ENCODE peak calls at places on chromosomes 12 and 14, in seven cellular contexts. H is substantia nigra; M is hepatocyte; D is CD8-positive, alpha-beta T cell; P is aorta; E is globus pallidus; O is NCI-H774. Z is an unnamed sample.

GRCh38 chr12:20125259-20125919 is 242.9 kb upstream of the PDE3A start:
- DNase-seq in H (no peak), M (no peak), D (no peak), P (no peak), E (no peak), O (no peak), Z (no peak)

GRCh38 chr14:95895720-95896119 is 19.1 kb downstream of the TUNAR start:
- DNase-seq in H (no peak), M (peak; percentile 56), D (no peak), P (no peak), E (no peak), O (no peak), Z (no peak)

GRCh38 chr12:6782903-6783571 is 6.3 kb upstream of the CD4 start:
- DNase-seq in H (no peak), M (no peak), D (no peak), P (no peak), E (no peak), O (no peak), Z (no peak)

GRCh38 chr14:68379510-68380303 is 413.2 kb downstream of the ZFP36L1 start:
- DNase-seq in H (no peak), M (no peak), D (no peak), P (no peak), E (no peak), O (no peak), Z (no peak)

GRCh38 chr12:115932073-115932472 is 345.4 kb downstream of the MED13L start:
- DNase-seq in H (no peak), M (no peak), D (no peak), P (no peak), E (no peak), O (no peak), Z (no peak)

GRCh38 chr14:51901475-51902024 is 41.1 kb downstream of the GNG2 start:
- DNase-seq in H (no peak), M (no peak), D (no peak), P (no peak), E (no peak), O (no peak), Z (no peak)

GRCh38 chr12:132936163-132936562 is 19.9 kb downstream of the ZNF605 start:
- DNase-seq in H (no peak), M (no peak), D (no peak), P (no peak), E (no peak), O (no peak), Z (no peak)

GRCh38 chr12:49413796-49414195 is 46.5 kb downstream of the SPATS2 start:
- DNase-seq in H (no peak), M (no peak), D (no peak), P (no peak), E (no peak), O (no peak), Z (no peak)

GRCh38 chr12:77488041-77488620 is 342.6 kb upstream of the NAV3 start:
- DNase-seq in H (no peak), M (no peak), D (no peak), P (no peak), E (no peak), O (no peak), Z (no peak)

GRCh38 chr12:98379106-98379505 is 136.3 kb upstream of the TMPO start:
- DNase-seq in H (no peak), M (no peak), D (no peak), P (no peak), E (no peak), O (no peak), Z (no peak)

GRCh38 chr14:104441275-104442106 is 138.1 kb upstream of the C14orf180 start:
- DNase-seq in H (no peak), M (no peak), D (no peak), P (no peak), E (no peak), O (no peak), Z (no peak)

GRCh38 chr12:63078911-63079310 is 72.1 kb downstream of the AVPR1A start:
- DNase-seq in H (no peak), M (no peak), D (no peak), P (no peak), E (no peak), O (no peak), Z (no peak)

GRCh38 chr14:100436745-100437406 is 113.7 kb downstream of the SLC25A47 start:
- DNase-seq in H (no peak), M (no peak), D (no peak), P (no peak), E (no peak), O (no peak), Z (no peak)

GRCh38 chr14:102776761-102777710 is at the start of gene TRAF3:
- DNase-seq in H (no peak), M (peak; percentile 88), D (peak; percentile 79), P (peak; percentile 89), E (peak; percentile 65), O (peak; percentile 18), Z (peak; percentile 90)

GRCh38 chr12:6452908-6453630 is 1.2 kb downstream of the TAPBPL start:
- DNase-seq in H (no peak), M (no peak), D (no peak), P (no peak), E (no peak), O (no peak), Z (no peak)

Z was measured in immature natural killer cell.